ENCODE peak calls at places on chromosomes 7 and 10, in six cellular contexts. W is GM23338; C is CD8-positive, alpha-beta memory T cell; D is suprapubic skin; U is upper lobe of right lung; S is CD4-positive, alpha-beta memory T cell. F is an unnamed sample. For H3K4me1, the result is how much of the 10 kb centered on the place peaks cover.

GRCh38 chr10:44278669-44279337 is 106.1 kb downstream of the CXCL12 start:
- DNase-seq in C (no peak), U (no peak), S (no peak), W (no peak), D (no peak), F (no peak)

GRCh38 chr7:148567524-148567923 is 23.0 kb upstream of the C7orf33 start:
- DNase-seq in D (no peak), C (no peak), S (no peak), W (peak), U (no peak), F (no peak)

GRCh38 chr7:154928136-154929005 is 74.6 kb downstream of the PAXIP1 start:
- DNase-seq in D (no peak), S (peak), U (no peak), C (peak), W (peak), F (peak)

GRCh38 chr7:8389898-8390642 is 43.3 kb upstream of the NXPH1 start:
- DNase-seq in W (peak), D (no peak), C (no peak), U (no peak), S (no peak), F (no peak)

GRCh38 chr10:22912763-22913389 is 15.0 kb upstream of the ARMC3 start:
- DNase-seq in S (no peak), W (no peak), C (no peak), D (no peak), U (no peak), F (no peak)

GRCh38 chr7:82234457-82235049 is 209.0 kb downstream of the CACNA2D1 start:
- DNase-seq in C (no peak), S (no peak), W (peak), U (no peak), D (no peak), F (peak)

GRCh38 chr7:22793593-22794462 is 28.8 kb downstream of the TOMM7 start:
- DNase-seq in W (no peak), D (no peak), C (no peak), S (no peak), U (no peak), F (no peak)

GRCh38 chr10:77296534-77297369 is 340.9 kb downstream of the KCNMA1 start:
- DNase-seq in U (no peak), S (no peak), D (no peak), W (peak), C (no peak), F (no peak)

GRCh38 chr7:39894904-39895303 is 55.2 kb upstream of the CDK13 start:
- DNase-seq in D (no peak), U (no peak), C (no peak), W (no peak), S (no peak), F (no peak)

GRCh38 chr10:87829986-87830732 is 12.1 kb upstream of the ATAD1 start:
- DNase-seq in W (no peak), S (no peak), U (no peak), C (no peak), D (no peak), F (no peak)

GRCh38 chr10:133378251-133379096 is 588 bp upstream of the PAOX start:
- DNase-seq in W (peak), D (peak), C (peak), U (peak), S (peak), F (peak)

GRCh38 chr10:104925232-104925851 is 284.3 kb downstream of the SORCS3 start:
- DNase-seq in C (no peak), S (no peak), U (no peak), D (no peak), W (peak), F (peak)

GRCh38 chr10:104924101-104924795 is 283.2 kb downstream of the SORCS3 start:
- DNase-seq in C (no peak), W (peak), U (no peak), S (no peak), D (no peak), F (no peak)

GRCh38 chr10:104923501-104923900 is 282.4 kb downstream of the SORCS3 start:
- DNase-seq in W (no peak), C (no peak), S (no peak), U (no peak), D (no peak), F (no peak)

GRCh38 chr10:104931723-104932122 is 290.6 kb downstream of the SORCS3 start:
- DNase-seq in C (no peak), U (no peak), W (no peak), S (no peak), D (no peak), F (no peak)

DNA sequence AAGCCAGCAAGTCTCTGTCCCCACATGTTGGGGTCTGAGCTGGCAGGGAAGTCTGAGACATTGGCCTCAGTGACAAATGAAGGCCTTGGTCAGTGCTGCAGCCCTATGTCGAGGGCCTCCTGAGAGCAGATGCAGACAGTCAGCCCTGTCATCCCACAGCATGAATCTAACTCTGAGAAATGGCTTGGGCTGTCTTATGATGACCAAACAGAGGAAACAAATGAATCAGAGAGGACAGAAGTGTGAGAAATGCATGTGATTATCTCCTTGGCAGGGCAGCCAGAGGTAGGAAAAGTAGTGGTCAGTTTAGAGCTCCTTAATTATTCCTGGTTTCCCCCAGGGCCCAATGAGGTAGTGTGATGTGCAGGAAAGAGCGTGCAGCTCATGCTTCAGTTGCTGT is 287.6 kb downstream of the SORCS3 start:
- DNase-seq in D (no peak), W (no peak), U (no peak), C (no peak), S (no peak), F (no peak)
- H3K4me1 ChIP-seq in D (under half), W (under half), U (under half), C (under half), S (under half), F (under half)

GRCh38 chr10:102632394-102633062 is 11.8 kb upstream of the TRIM8 start:
- DNase-seq in W (no peak), U (peak), C (no peak), S (no peak), D (no peak), F (no peak)
- H3K4me1 ChIP-seq in W (under half), U (half or more), C (under half), S (under half), D (under half), F (under half)

GRCh38 chr7:90270431-90271178 is 25.6 kb downstream of the CFAP69 start:
- DNase-seq in D (no peak), S (no peak), W (no peak), U (no peak), C (no peak), F (no peak)

GRCh38 chr7:90271753-90272152 is 26.8 kb downstream of the CFAP69 start:
- DNase-seq in U (no peak), W (no peak), S (no peak), C (no peak), D (no peak), F (no peak)

GRCh38 chr7:90266808-90267207 is 21.8 kb downstream of the CFAP69 start:
- DNase-seq in W (no peak), C (no peak), S (no peak), D (no peak), U (no peak), F (no peak)

GRCh38 chr7:90269163-90269562 is 24.2 kb downstream of the CFAP69 start:
- DNase-seq in W (no peak), S (no peak), C (no peak), U (no peak), D (no peak), F (no peak)

DNA sequence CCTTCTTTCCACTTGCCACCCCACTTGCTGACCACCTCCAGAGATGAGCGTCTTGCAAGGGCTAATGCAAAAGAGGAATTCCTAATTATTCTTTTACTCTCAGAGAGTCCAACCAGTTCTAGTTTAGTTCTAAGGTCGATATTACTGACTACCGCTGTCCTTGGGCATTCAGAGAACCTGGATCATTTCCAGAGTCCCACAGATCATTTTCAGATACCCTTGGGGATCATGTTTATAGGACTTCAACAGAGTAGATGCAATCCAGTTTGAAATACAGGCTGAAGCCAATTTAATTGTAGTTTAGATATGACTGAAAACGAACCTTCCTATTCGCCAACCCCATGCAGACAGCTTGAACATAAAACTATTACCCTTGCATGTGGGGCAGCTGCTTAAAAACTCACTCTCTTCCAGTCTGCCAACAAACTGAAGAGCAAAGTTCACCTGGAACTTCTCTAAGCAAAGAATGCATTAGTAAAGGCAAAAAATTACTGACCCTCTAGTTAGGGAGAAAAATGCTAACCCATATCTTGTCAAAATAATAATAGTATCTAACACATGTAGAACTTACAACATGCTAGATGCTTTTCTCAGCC is 22.4 kb downstream of the CFAP69 start:
- DNase-seq in W (no peak), U (no peak), S (no peak), D (no peak), C (no peak), F (no peak)
- H3K4me1 ChIP-seq in W (under half), U (under half), S (under half), D (under half), C (under half), F (under half)

GRCh38 chr7:100397336-100398081 is 24.2 kb downstream of the PILRA start:
- DNase-seq in W (peak), U (no peak), D (no peak), S (no peak), C (no peak), F (no peak)

GRCh38 chr7:100396421-100396982 is 23.2 kb downstream of the PILRA start:
- DNase-seq in U (no peak), S (peak), D (no peak), W (no peak), C (no peak), F (peak)

GRCh38 chr7:100400656-100401055 is 27.4 kb downstream of the PILRA start:
- DNase-seq in S (no peak), U (no peak), C (no peak), W (peak), D (no peak), F (peak)

GRCh38 chr7:100400041-100400440 is 26.8 kb downstream of the PILRA start:
- DNase-seq in U (no peak), C (no peak), D (no peak), W (no peak), S (no peak), F (no peak)

GRCh38 chr7:100398239-100398638 is 25.0 kb downstream of the PILRA start:
- DNase-seq in U (no peak), W (no peak), D (no peak), C (no peak), S (no peak), F (no peak)
- H3K4me1 ChIP-seq in U (under half), W (under half), D (under half), C (under half), S (under half), F (under half)

GRCh38 chr7:43873300-43873699 is 4.0 kb upstream of the MRPS24 start:
- DNase-seq in W (no peak), S (no peak), C (no peak), D (peak), U (no peak), F (no peak)
- H3K4me1 ChIP-seq in W (under half), S (under half), C (under half), D (under half), U (under half), F (under half)